ENCODE peak calls at places on chromosomes 11 and 22, in seven cellular contexts. One of them, this sample, is unnamed.

GRCh38 chr11:126732981-126733380 is 267.6 kb downstream of the KIRREL3 start:
- DNase-seq in upper lobe of right lung: no peak
- DNase-seq in mammary epithelial cell: no peak
- DNase-seq in keratinocyte: no peak
- DNase-seq in mucosa of descending colon: no peak
- DNase-seq in A549: no peak
- DNase-seq in psoas muscle: no peak
- DNase-seq in this sample: no peak

GRCh38 chr22:38327805-38328204 is 10.6 kb upstream of the CSNK1E start:
- DNase-seq in A549: no peak
- DNase-seq in keratinocyte: no peak
- DNase-seq in upper lobe of right lung: no peak
- DNase-seq in mucosa of descending colon: no peak
- DNase-seq in mammary epithelial cell: peak; percentile 94
- DNase-seq in psoas muscle: no peak
- DNase-seq in this sample: no peak

GRCh38 chr11:63889344-63889743 is 27.6 kb downstream of the RCOR2 start:
- DNase-seq in psoas muscle: no peak
- DNase-seq in keratinocyte: no peak
- DNase-seq in A549: no peak
- DNase-seq in mucosa of descending colon: peak; percentile 79
- DNase-seq in mammary epithelial cell: peak; percentile 71
- DNase-seq in upper lobe of right lung: no peak
- DNase-seq in this sample: no peak

GRCh38 chr11:123441161-123441560 is 11.1 kb downstream of the GRAMD1B start:
- DNase-seq in mammary epithelial cell: no peak
- DNase-seq in mucosa of descending colon: no peak
- DNase-seq in A549: no peak
- DNase-seq in keratinocyte: no peak
- DNase-seq in upper lobe of right lung: no peak
- DNase-seq in psoas muscle: no peak
- DNase-seq in this sample: no peak

GRCh38 chr11:113082501-113082900 is 121.3 kb downstream of the NCAM1 start:
- DNase-seq in keratinocyte: no peak
- DNase-seq in upper lobe of right lung: no peak
- DNase-seq in A549: no peak
- DNase-seq in mammary epithelial cell: no peak
- DNase-seq in mucosa of descending colon: no peak
- DNase-seq in psoas muscle: no peak
- DNase-seq in this sample: no peak

GRCh38 chr11:58787903-58788302 is 56.2 kb upstream of the GLYAT start:
- DNase-seq in A549: no peak
- DNase-seq in keratinocyte: peak; percentile 80
- DNase-seq in upper lobe of right lung: no peak
- DNase-seq in mucosa of descending colon: no peak
- DNase-seq in mammary epithelial cell: peak; percentile 80
- DNase-seq in psoas muscle: no peak
- DNase-seq in this sample: no peak

GRCh38 chr11:12502041-12502440 is 124.7 kb downstream of the PARVA start:
- DNase-seq in psoas muscle: no peak
- DNase-seq in mammary epithelial cell: no peak
- DNase-seq in A549: no peak
- DNase-seq in mucosa of descending colon: no peak
- DNase-seq in upper lobe of right lung: no peak
- DNase-seq in keratinocyte: no peak
- DNase-seq in this sample: no peak

GRCh38 chr11:62439785-62440602 is 21.2 kb downstream of the SCGB1A1 start:
- DNase-seq in upper lobe of right lung: no peak
- DNase-seq in A549: no peak
- DNase-seq in keratinocyte: no peak
- DNase-seq in mammary epithelial cell: no peak
- DNase-seq in mucosa of descending colon: no peak
- DNase-seq in psoas muscle: peak; percentile 62
- DNase-seq in this sample: no peak

GRCh38 chr11:18452927-18453326 is 2.7 kb upstream of the LDHAL6A start:
- DNase-seq in A549: no peak
- DNase-seq in mammary epithelial cell: peak; percentile 19
- DNase-seq in upper lobe of right lung: no peak
- DNase-seq in keratinocyte: no peak
- DNase-seq in psoas muscle: no peak
- DNase-seq in mucosa of descending colon: no peak
- DNase-seq in this sample: no peak

GRCh38 chr22:41383085-41383484 is 1.3 kb downstream of the TEF start:
- DNase-seq in keratinocyte: no peak
- DNase-seq in mucosa of descending colon: no peak
- DNase-seq in upper lobe of right lung: no peak
- DNase-seq in psoas muscle: no peak
- DNase-seq in A549: no peak
- DNase-seq in mammary epithelial cell: no peak
- DNase-seq in this sample: no peak

GRCh38 chr11:69075421-69076128 is 26.8 kb downstream of the TPCN2 start:
- DNase-seq in A549: no peak
- DNase-seq in keratinocyte: no peak
- DNase-seq in mucosa of descending colon: peak; percentile 80
- DNase-seq in psoas muscle: peak; percentile 85
- DNase-seq in upper lobe of right lung: no peak
- DNase-seq in mammary epithelial cell: peak; percentile 99
- DNase-seq in this sample: peak; percentile 24

GRCh38 chr11:27204527-27204926 is 158.5 kb downstream of the CCDC34 start:
- DNase-seq in mammary epithelial cell: no peak
- DNase-seq in A549: no peak
- DNase-seq in mucosa of descending colon: no peak
- DNase-seq in psoas muscle: no peak
- DNase-seq in upper lobe of right lung: no peak
- DNase-seq in keratinocyte: no peak
- DNase-seq in this sample: no peak

GRCh38 chr11:78465169-78465942 is 47.7 kb upstream of the GAB2 start:
- DNase-seq in psoas muscle: no peak
- DNase-seq in mucosa of descending colon: peak; percentile 56
- DNase-seq in A549: no peak
- DNase-seq in upper lobe of right lung: no peak
- DNase-seq in keratinocyte: no peak
- DNase-seq in mammary epithelial cell: no peak
- DNase-seq in this sample: no peak

GRCh38 chr11:65781152-65781961 is 581 bp upstream of the AP5B1 start:
- DNase-seq in keratinocyte: no peak
- DNase-seq in upper lobe of right lung: peak; percentile 80
- DNase-seq in mammary epithelial cell: no peak
- DNase-seq in mucosa of descending colon: peak; percentile 65
- DNase-seq in A549: peak; percentile 54
- DNase-seq in psoas muscle: peak; percentile 49
- DNase-seq in this sample: no peak

GRCh38 chr11:71370020-71370747 is 78.0 kb downstream of the DHCR7 start:
- DNase-seq in upper lobe of right lung: no peak
- DNase-seq in psoas muscle: no peak
- DNase-seq in keratinocyte: no peak
- DNase-seq in A549: no peak
- DNase-seq in mucosa of descending colon: no peak
- DNase-seq in mammary epithelial cell: no peak
- DNase-seq in this sample: no peak

GRCh38 chr11:71370895-71371673 is 77.1 kb downstream of the DHCR7 start:
- DNase-seq in keratinocyte: no peak
- DNase-seq in upper lobe of right lung: no peak
- DNase-seq in A549: no peak
- DNase-seq in psoas muscle: no peak
- DNase-seq in mucosa of descending colon: no peak
- DNase-seq in mammary epithelial cell: no peak
- DNase-seq in this sample: no peak

GRCh38 chr11:71371674-71372069 is 76.5 kb downstream of the DHCR7 start:
- DNase-seq in A549: no peak
- DNase-seq in mucosa of descending colon: no peak
- DNase-seq in upper lobe of right lung: no peak
- DNase-seq in mammary epithelial cell: no peak
- DNase-seq in psoas muscle: no peak
- DNase-seq in keratinocyte: no peak
- DNase-seq in this sample: no peak

GRCh38 chr11:71373791-71374454 is 74.3 kb downstream of the DHCR7 start:
- DNase-seq in A549: no peak
- DNase-seq in keratinocyte: no peak
- DNase-seq in mucosa of descending colon: no peak
- DNase-seq in mammary epithelial cell: no peak
- DNase-seq in psoas muscle: no peak
- DNase-seq in upper lobe of right lung: no peak
- DNase-seq in this sample: no peak

GRCh38 chr11:71372693-71373657 is 75.2 kb downstream of the DHCR7 start:
- DNase-seq in keratinocyte: no peak
- DNase-seq in mammary epithelial cell: peak; percentile 17
- DNase-seq in A549: peak; percentile 30
- DNase-seq in upper lobe of right lung: no peak
- DNase-seq in mucosa of descending colon: no peak
- DNase-seq in psoas muscle: no peak
- DNase-seq in this sample: no peak
- TF ChIP-seq CTCF in keratinocyte: peak; percentile 17
- TF ChIP-seq CTCF in mammary epithelial cell: peak; percentile 59
- TF ChIP-seq CTCF in A549: peak; percentile 67
- TF ChIP-seq CTCF in upper lobe of right lung: peak; percentile 26
- TF ChIP-seq CTCF in mucosa of descending colon: no peak
- TF ChIP-seq CTCF in psoas muscle: peak; percentile 14
- TF ChIP-seq CTCF in this sample: no peak

DNA sequence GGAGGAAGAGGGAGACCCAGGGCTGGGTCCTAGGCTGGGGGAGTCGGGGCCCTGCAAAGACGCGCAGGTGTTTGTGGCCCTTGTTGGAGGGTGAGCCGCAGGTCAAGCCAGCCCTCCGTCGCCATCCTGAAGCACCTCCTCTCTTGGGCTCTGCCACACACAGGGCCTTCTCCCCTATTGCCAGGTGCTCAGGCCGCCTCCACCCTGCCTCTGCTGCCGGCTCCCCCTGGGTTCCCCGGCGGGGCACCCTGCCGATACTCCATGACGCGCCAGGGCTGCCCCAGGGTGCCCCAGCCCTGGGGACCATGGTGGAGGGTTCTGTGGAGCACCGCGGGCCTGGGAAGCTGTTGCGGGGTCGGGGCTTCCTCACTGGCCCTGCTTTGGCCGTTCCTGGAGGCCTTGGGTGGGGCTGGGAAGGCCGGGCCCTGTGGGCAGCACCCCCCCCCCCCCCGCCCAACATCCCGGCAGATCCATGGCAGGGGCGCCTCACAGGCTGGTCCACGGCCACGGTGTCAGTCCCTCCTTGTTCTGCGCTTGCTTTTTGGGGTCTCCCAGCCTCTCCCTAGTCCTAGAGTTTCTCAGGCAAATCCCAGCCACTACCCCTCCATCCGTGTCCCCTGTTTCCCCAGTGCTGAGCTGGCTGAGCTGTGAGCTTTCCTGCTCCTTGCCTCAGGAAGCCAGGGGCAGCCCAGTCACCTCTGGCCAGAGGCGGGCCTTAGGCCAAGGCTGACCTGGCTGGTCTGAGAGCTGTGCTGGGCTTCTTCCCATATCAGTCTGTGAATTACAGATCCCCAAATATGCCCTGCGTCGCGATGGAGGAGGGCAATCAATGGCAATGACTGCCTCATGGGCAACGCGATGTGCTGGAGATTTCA is 2.3 kb upstream of the ADORA2A start:
- DNase-seq in A549: no peak
- DNase-seq in upper lobe of right lung: no peak
- DNase-seq in keratinocyte: no peak
- DNase-seq in mammary epithelial cell: no peak
- DNase-seq in psoas muscle: no peak
- DNase-seq in mucosa of descending colon: no peak
- DNase-seq in this sample: no peak
- H3K4me3 ChIP-seq in A549: no peak overlapping the region
- H3K4me3 ChIP-seq in upper lobe of right lung: peak overlapping the region; percentile 68
- H3K4me3 ChIP-seq in keratinocyte: no peak overlapping the region
- H3K4me3 ChIP-seq in mammary epithelial cell: no peak overlapping the region
- H3K4me3 ChIP-seq in psoas muscle: peak overlapping the region; percentile 68
- H3K4me3 ChIP-seq in mucosa of descending colon: no peak overlapping the region
- H3K4me3 ChIP-seq in this sample: no peak overlapping the region

DNA sequence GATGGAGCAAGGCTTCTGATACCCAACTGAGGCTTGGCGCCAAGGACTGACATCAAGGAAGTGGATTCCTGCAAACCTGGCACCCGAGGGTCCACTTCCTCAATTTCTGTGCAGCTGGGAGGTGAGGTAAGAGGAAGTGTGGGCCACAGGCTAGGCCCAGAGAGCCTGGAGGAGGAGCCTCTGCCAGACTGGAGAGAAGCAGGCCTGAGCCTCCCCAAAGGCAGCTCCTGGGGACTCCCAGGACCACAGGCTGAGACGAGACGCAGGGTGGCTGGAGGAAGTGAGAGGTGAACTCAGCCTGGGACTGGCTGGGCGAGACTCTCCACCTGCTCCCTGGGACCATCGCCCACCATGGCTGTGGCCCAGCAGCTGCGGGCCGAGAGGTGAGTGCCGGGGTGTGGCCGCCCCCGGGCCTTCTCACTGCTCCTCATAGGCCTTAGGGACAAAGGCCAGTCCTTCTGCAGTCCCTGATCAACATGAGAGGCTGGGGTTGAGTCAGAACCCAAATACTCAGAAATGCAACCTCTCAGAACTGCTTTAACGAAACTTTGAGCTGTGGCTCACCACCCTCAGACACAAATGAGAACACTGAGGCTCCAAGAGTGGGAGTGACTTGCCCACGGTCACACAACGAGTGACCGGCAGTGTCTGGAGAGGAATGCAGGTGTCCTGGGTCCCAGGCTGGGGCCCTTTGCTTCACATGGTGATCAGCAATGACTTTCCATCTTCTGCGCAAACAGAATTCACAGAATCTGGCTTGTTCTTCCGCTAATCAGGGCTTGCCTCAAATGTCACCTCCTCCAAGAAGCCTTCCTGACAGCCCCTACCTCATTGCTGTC is at the start of gene NCF4:
- DNase-seq in psoas muscle: peak; percentile 55
- DNase-seq in mucosa of descending colon: peak; percentile 87
- DNase-seq in keratinocyte: no peak
- DNase-seq in A549: no peak
- DNase-seq in upper lobe of right lung: peak; percentile 86
- DNase-seq in mammary epithelial cell: no peak
- DNase-seq in this sample: peak; percentile 83
- H3K4me1 ChIP-seq in psoas muscle: peaks cover 22% of the 10 kb centered on the region
- H3K4me1 ChIP-seq in mucosa of descending colon: peaks cover 5% of the 10 kb centered on the region
- H3K4me1 ChIP-seq in keratinocyte: peaks cover 14% of the 10 kb centered on the region
- H3K4me1 ChIP-seq in A549: no peaks in the 10 kb centered on the region
- H3K4me1 ChIP-seq in upper lobe of right lung: peaks cover 12% of the 10 kb centered on the region
- H3K4me1 ChIP-seq in mammary epithelial cell: peaks cover 8% of the 10 kb centered on the region
- H3K4me1 ChIP-seq in this sample: peaks cover 1% of the 10 kb centered on the region

GRCh38 chr22:35522571-35523149 is 18.0 kb upstream of the RASD2 start:
- DNase-seq in psoas muscle: no peak
- DNase-seq in upper lobe of right lung: no peak
- DNase-seq in keratinocyte: no peak
- DNase-seq in mucosa of descending colon: no peak
- DNase-seq in A549: no peak
- DNase-seq in mammary epithelial cell: no peak
- DNase-seq in this sample: no peak

GRCh38 chr22:35526333-35526979 is 14.2 kb upstream of the RASD2 start:
- DNase-seq in mammary epithelial cell: no peak
- DNase-seq in upper lobe of right lung: no peak
- DNase-seq in A549: no peak
- DNase-seq in psoas muscle: no peak
- DNase-seq in keratinocyte: no peak
- DNase-seq in mucosa of descending colon: no peak
- DNase-seq in this sample: no peak

GRCh38 chr22:35523167-35523928 is 17.3 kb upstream of the RASD2 start:
- DNase-seq in keratinocyte: no peak
- DNase-seq in mammary epithelial cell: no peak
- DNase-seq in mucosa of descending colon: no peak
- DNase-seq in A549: no peak
- DNase-seq in upper lobe of right lung: no peak
- DNase-seq in psoas muscle: no peak
- DNase-seq in this sample: no peak

GRCh38 chr22:35525687-35526332 is 14.8 kb upstream of the RASD2 start:
- DNase-seq in psoas muscle: no peak
- DNase-seq in mammary epithelial cell: no peak
- DNase-seq in mucosa of descending colon: no peak
- DNase-seq in keratinocyte: no peak
- DNase-seq in upper lobe of right lung: no peak
- DNase-seq in A549: no peak
- DNase-seq in this sample: no peak

GRCh38 chr22:35524966-35525686 is 15.5 kb upstream of the RASD2 start:
- DNase-seq in psoas muscle: no peak
- DNase-seq in keratinocyte: no peak
- DNase-seq in A549: no peak
- DNase-seq in mammary epithelial cell: no peak
- DNase-seq in upper lobe of right lung: no peak
- DNase-seq in mucosa of descending colon: no peak
- DNase-seq in this sample: no peak
- TF ChIP-seq CTCF in psoas muscle: no peak
- TF ChIP-seq CTCF in keratinocyte: no peak
- TF ChIP-seq CTCF in A549: no peak
- TF ChIP-seq CTCF in mammary epithelial cell: no peak
- TF ChIP-seq CTCF in upper lobe of right lung: no peak
- TF ChIP-seq CTCF in mucosa of descending colon: no peak
- TF ChIP-seq CTCF in this sample: no peak